ENCODE peak calls at places on chromosomes 11 and 22, in six cellular contexts. D, Y, C, Z, A and M are unnamed samples.
A peak's percentile ranks its signal among the peaks of the same experiment; 100 is the strongest.

GRCh38 chr11:45662665-45663485 is 2.5 kb downstream of the CHST1 start:
- DNase-seq in D (peak; percentile 39), Y (no peak), C (peak; percentile 84), Z (no peak), A (peak; percentile 55), M (peak; percentile 35)

GRCh38 chr11:132278801-132279574 is 908.6 kb downstream of the NTM start:
- DNase-seq in D (no peak), Y (no peak), C (peak; percentile 4), Z (no peak), A (no peak), M (no peak)

GRCh38 chr22:41664951-41665350 is 23.7 kb downstream of the SNU13 start:
- DNase-seq in D (peak; percentile 22), Y (no peak), C (no peak), Z (no peak), A (no peak), M (no peak)

GRCh38 chr11:14414470-14415461 is 55.8 kb upstream of the RRAS2 start:
- DNase-seq in D (no peak), Y (no peak), C (no peak), Z (no peak), A (no peak), M (no peak)

GRCh38 chr11:109964487-109964886 is 128.7 kb upstream of the ZC3H12C start:
- DNase-seq in D (no peak), Y (no peak), C (no peak), Z (no peak), A (no peak), M (no peak)

GRCh38 chr11:34960277-34960676 is 43.9 kb downstream of the PDHX start:
- DNase-seq in D (no peak), Y (no peak), C (no peak), Z (no peak), A (no peak), M (no peak)

GRCh38 chr11:119025978-119026766 is 4.5 kb downstream of the SLC37A4 start:
- DNase-seq in D (peak; percentile 89), Y (no peak), C (no peak), Z (no peak), A (no peak), M (no peak)

GRCh38 chr11:995752-996420 is 40.6 kb downstream of the MUC6 start:
- DNase-seq in D (no peak), Y (no peak), C (no peak), Z (no peak), A (no peak), M (no peak)

GRCh38 chr11:65774525-65775306 is 6.1 kb downstream of the AP5B1 start:
- DNase-seq in D (no peak), Y (no peak), C (no peak), Z (peak; percentile 75), A (no peak), M (no peak)

GRCh38 chr22:36562261-36562835 is 33.4 kb upstream of the EIF3D start:
- DNase-seq in D (no peak), Y (no peak), C (peak; percentile 77), Z (no peak), A (no peak), M (peak; percentile 12)

GRCh38 chr11:8067929-8068575 is 13.0 kb upstream of the TUB start:
- DNase-seq in D (peak; percentile 48), Y (no peak), C (no peak), Z (no peak), A (no peak), M (no peak)

GRCh38 chr22:37243402-37244113 is 511 bp downstream of the RAC2 start:
- DNase-seq in D (no peak), Y (no peak), C (no peak), Z (no peak), A (no peak), M (peak; percentile 42)

GRCh38 chr22:29934596-29934995 is 51.6 kb downstream of the MTMR3 start:
- DNase-seq in D (no peak), Y (no peak), C (no peak), Z (no peak), A (no peak), M (no peak)

GRCh38 chr11:71240865-71241691 is 11.3 kb downstream of the SHANK2 start:
- DNase-seq in D (peak; percentile 85), Y (no peak), C (no peak), Z (no peak), A (peak; percentile 45), M (no peak)

GRCh38 chr11:57294225-57295131 is 30.3 kb downstream of the TNKS1BP1 start:
- DNase-seq in D (no peak), Y (no peak), C (peak; percentile 74), Z (no peak), A (no peak), M (no peak)

GRCh38 chr11:35390737-35391682 is 28.3 kb downstream of the SLC1A2 start:
- DNase-seq in D (peak; percentile 77), Y (no peak), C (no peak), Z (no peak), A (peak; percentile 29), M (no peak)

GRCh38 chr22:48856308-48856615 is 971.4 kb downstream of the BRD1 start:
- DNase-seq in D (no peak), Y (no peak), C (no peak), Z (no peak), A (no peak), M (no peak)

GRCh38 chr22:33544707-33545106 is 375.6 kb downstream of the LARGE1 start:
- DNase-seq in D (no peak), Y (no peak), C (no peak), Z (no peak), A (no peak), M (no peak)

GRCh38 chr11:12531681-12532080 is 142.5 kb upstream of the TEAD1 start:
- DNase-seq in D (no peak), Y (no peak), C (no peak), Z (no peak), A (no peak), M (no peak)

GRCh38 chr11:64841592-64842365 is 2.7 kb downstream of the CDC42BPG start:
- DNase-seq in D (no peak), Y (no peak), C (no peak), Z (no peak), A (no peak), M (no peak)

GRCh38 chr11:86687083-86687799 is 14.8 kb upstream of the ME3 start:
- DNase-seq in D (no peak), Y (no peak), C (peak; percentile 27), Z (no peak), A (peak; percentile 67), M (no peak)

GRCh38 chr11:122155001-122155400 is 39.0 kb upstream of the BLID start:
- DNase-seq in D (no peak), Y (no peak), C (no peak), Z (no peak), A (no peak), M (no peak)

GRCh38 chr11:17693531-17693930 is 25.8 kb upstream of the MYOD1 start:
- DNase-seq in D (no peak), Y (no peak), C (no peak), Z (no peak), A (no peak), M (no peak)

GRCh38 chr11:93251922-93252321 is 54.1 kb upstream of the SLC36A4 start:
- DNase-seq in D (no peak), Y (no peak), C (no peak), Z (no peak), A (no peak), M (no peak)

GRCh38 chr22:37492428-37493344 is 6.5 kb upstream of the MFNG start:
- DNase-seq in D (no peak), Y (no peak), C (peak; percentile 37), Z (no peak), A (no peak), M (peak; percentile 54)

GRCh38 chr22:17779286-17780115 is 5.2 kb upstream of the BID start:
- DNase-seq in D (no peak), Y (no peak), C (no peak), Z (no peak), A (no peak), M (no peak)
- TF ChIP-seq POLR2A in D (no peak), Y (no peak), C (no peak), Z (no peak), A (no peak), M (no peak)

GRCh38 chr11:67288452-67289225 is 464 bp upstream of the ANKRD13D start:
- DNase-seq in D (peak; percentile 90), Y (peak; percentile 87), C (peak; percentile 86), Z (peak; percentile 98), A (peak; percentile 88), M (peak; percentile 90)
- TF ChIP-seq POLR2A in D (peak; percentile 83), Y (peak; percentile 56), C (no peak), Z (peak; percentile 13), A (peak; percentile 65), M (peak; percentile 65)

GRCh38 chr22:43731986-43732385 is 80.1 kb downstream of the EFCAB6 start:
- DNase-seq in D (no peak), Y (no peak), C (peak; percentile 4), Z (peak; percentile 68), A (no peak), M (no peak)

GRCh38 chr22:43737150-43737828 is 74.8 kb downstream of the EFCAB6 start:
- DNase-seq in D (no peak), Y (no peak), C (no peak), Z (peak; percentile 57), A (no peak), M (no peak)

GRCh38 chr22:43734370-43735005 is 77.6 kb downstream of the EFCAB6 start:
- DNase-seq in D (no peak), Y (no peak), C (no peak), Z (peak; percentile 24), A (no peak), M (no peak)

GRCh38 chr22:43736651-43737050 is 75.5 kb downstream of the EFCAB6 start:
- DNase-seq in D (no peak), Y (no peak), C (no peak), Z (no peak), A (no peak), M (no peak)

DNA sequence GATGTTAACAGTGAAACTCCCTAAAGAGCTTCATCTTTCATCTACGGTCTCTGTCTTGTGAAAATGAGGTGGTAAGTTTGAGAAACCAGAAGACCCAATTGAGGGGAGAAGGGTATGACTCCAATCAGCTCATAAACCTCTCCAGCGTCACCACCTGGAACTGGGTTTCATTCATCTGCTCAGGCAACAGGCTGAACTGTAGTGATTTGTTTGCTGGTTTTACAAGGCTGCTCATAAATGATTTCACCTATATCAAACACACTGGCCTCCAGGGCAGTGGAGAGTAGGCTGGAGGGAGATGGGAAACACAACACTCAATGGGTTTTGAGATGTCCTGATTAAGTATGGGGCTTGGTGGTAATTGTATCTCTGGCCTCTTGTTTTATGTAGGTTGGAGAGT is 79.0 kb downstream of the EFCAB6 start:
- DNase-seq in D (no peak), Y (no peak), C (no peak), Z (peak; percentile 57), A (no peak), M (no peak)
- TF ChIP-seq POLR2A in D (no peak), Y (no peak), C (no peak), Z (no peak), A (no peak), M (no peak)

DNA sequence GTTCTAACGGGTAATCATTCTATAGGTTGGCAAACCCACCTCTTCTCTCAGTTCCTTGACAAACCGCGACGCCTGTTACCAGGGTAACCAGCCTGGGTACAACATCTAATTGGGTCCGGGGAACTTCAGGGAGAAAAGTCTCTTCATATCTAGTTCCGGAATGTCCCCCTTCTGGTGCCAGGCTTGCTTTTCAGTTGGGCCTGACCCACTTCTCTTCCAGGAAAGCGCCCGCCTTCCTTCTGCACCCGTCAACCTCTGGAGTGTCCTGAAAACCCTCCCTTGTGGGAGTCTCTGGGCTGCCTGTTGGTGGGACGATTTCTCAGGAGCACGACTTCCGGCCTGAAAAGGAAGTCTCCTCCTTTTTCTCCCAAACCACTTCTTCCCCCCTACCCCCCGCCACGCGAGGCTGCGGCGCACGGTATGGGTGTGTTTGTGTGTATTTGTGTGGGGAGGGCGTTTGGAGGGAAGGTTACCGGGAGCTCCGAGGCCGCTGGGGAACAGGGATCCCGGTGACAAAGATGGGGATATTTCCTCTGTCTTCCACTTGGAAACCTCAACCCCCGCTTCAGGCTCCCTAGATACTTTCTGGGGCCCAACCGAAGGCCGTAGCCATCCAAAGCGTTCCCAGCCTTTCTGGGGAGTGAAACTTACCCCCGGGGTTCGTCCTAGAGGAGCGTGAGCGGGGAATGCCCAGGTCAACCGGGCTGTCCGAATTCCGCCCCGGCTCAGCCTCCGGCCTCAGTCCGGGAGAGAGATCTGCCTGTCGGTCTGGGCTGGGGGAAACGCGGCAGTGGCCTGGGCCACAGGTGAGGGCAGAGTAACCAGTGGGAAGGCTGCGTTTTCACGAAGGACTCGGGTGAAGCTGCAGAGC is at the start of the genes NKAPD1 and PIH1D2:
- DNase-seq in D (peak; percentile 79), Y (peak; percentile 71), C (peak; percentile 93), Z (peak; percentile 94), A (peak; percentile 78), M (peak; percentile 94)
- TF ChIP-seq POLR2A in D (no peak), Y (no peak), C (peak; percentile 45), Z (no peak), A (peak; percentile 20), M (peak; percentile 69)